ENCODE peak calls at places on chromosomes 7 and 10, in four cellular contexts. I is coronary artery, R is cardiac fibroblast, Z is endodermal cell. V is an unnamed sample.

GRCh38 chr7:54833021-54833467 is 74.0 kb upstream of the SEC61G start:
- DNase-seq in R (no peak), I (no peak), Z (no peak), V (no peak)

GRCh38 chr7:131530137-131530536 is 26.3 kb downstream of the PODXL start:
- DNase-seq in I (no peak), Z (no peak), R (no peak), V (no peak)

GRCh38 chr7:2518101-2518500 is 1.5 kb upstream of the LFNG start:
- DNase-seq in Z (peak; percentile 73), R (no peak), I (no peak), V (no peak)

GRCh38 chr7:46781901-46782439 is 799.9 kb downstream of the TNS3 start:
- DNase-seq in I (no peak), Z (no peak), R (no peak), V (peak; percentile 68)

GRCh38 chr7:74040101-74040790 is 12.3 kb downstream of the ELN start:
- DNase-seq in I (no peak), R (no peak), Z (no peak), V (no peak)

GRCh38 chr10:31146496-31147219 is 115.0 kb upstream of the ZNF438 start:
- DNase-seq in I (no peak), R (peak; percentile 81), Z (no peak), V (peak; percentile 83)

GRCh38 chr10:59323036-59323459 is 39.3 kb downstream of the FAM13C start:
- DNase-seq in R (no peak), Z (no peak), I (no peak), V (peak; percentile 9)

GRCh38 chr10:86647773-86648705 is 6.3 kb upstream of the OPN4 start:
- DNase-seq in R (no peak), I (no peak), Z (no peak), V (no peak)

GRCh38 chr7:82578430-82578829 is 134.9 kb upstream of the CACNA2D1 start:
- DNase-seq in R (peak; percentile 77), I (no peak), Z (no peak), V (peak; percentile 71)

GRCh38 chr10:125003901-125004467 is 62.1 kb downstream of the ZRANB1 start:
- DNase-seq in I (no peak), R (no peak), Z (no peak), V (no peak)

GRCh38 chr10:87757685-87758084 is 60.3 kb downstream of the ATAD1 start:
- DNase-seq in I (no peak), Z (no peak), R (no peak), V (no peak)

GRCh38 chr10:124341768-124342135 is 77.0 kb downstream of the OAT start:
- DNase-seq in I (peak; percentile 69), Z (peak; percentile 29), R (no peak), V (no peak)

GRCh38 chr7:76278540-76278939 is 23.9 kb upstream of the HSPB1 start:
- DNase-seq in Z (peak; percentile 71), I (no peak), R (no peak), V (no peak)

GRCh38 chr7:43888983-43889945 is 17.1 kb downstream of the URGCP start:
- DNase-seq in I (no peak), Z (no peak), R (peak; percentile 29), V (no peak)

GRCh38 chr7:1854521-1855395 is 184.7 kb downstream of the ELFN1 start:
- DNase-seq in Z (peak; percentile 38), I (peak; percentile 41), R (no peak), V (no peak)

GRCh38 chr7:93910076-93910994 is 4.0 kb downstream of the GNGT1 start:
- DNase-seq in R (peak; percentile 95), I (no peak), Z (no peak), V (peak; percentile 52)

GRCh38 chr10:128871671-128872231 is 595.3 kb upstream of the MGMT start:
- DNase-seq in Z (no peak), I (peak; percentile 66), R (no peak), V (no peak)

GRCh38 chr10:132932461-132933307 is 9.7 kb downstream of the CFAP46 start:
- DNase-seq in Z (no peak), I (no peak), R (no peak), V (no peak)

GRCh38 chr7:47670738-47671137 is 88.8 kb upstream of the TNS3 start:
- DNase-seq in Z (no peak), I (no peak), R (no peak), V (no peak)

GRCh38 chr10:126059101-126059826 is 162.9 kb downstream of the FANK1 start:
- DNase-seq in I (no peak), R (no peak), Z (no peak), V (peak; percentile 90)

GRCh38 chr10:92689663-92690210 is at the start of gene HHEX:
- DNase-seq in I (no peak), R (peak; percentile 83), Z (peak; percentile 81), V (peak; percentile 73)

GRCh38 chr10:85724215-85724614 is 642.4 kb downstream of the GRID1 start:
- DNase-seq in I (no peak), Z (no peak), R (no peak), V (no peak)

GRCh38 chr10:93386496-93387369 is 95.4 kb downstream of the MYOF start:
- DNase-seq in I (no peak), Z (no peak), R (peak; percentile 30), V (peak; percentile 27)

GRCh38 chr10:35308809-35309208 is 27.5 kb upstream of the CCNY start:
- DNase-seq in R (no peak), I (no peak), Z (no peak), V (no peak)

DNA sequence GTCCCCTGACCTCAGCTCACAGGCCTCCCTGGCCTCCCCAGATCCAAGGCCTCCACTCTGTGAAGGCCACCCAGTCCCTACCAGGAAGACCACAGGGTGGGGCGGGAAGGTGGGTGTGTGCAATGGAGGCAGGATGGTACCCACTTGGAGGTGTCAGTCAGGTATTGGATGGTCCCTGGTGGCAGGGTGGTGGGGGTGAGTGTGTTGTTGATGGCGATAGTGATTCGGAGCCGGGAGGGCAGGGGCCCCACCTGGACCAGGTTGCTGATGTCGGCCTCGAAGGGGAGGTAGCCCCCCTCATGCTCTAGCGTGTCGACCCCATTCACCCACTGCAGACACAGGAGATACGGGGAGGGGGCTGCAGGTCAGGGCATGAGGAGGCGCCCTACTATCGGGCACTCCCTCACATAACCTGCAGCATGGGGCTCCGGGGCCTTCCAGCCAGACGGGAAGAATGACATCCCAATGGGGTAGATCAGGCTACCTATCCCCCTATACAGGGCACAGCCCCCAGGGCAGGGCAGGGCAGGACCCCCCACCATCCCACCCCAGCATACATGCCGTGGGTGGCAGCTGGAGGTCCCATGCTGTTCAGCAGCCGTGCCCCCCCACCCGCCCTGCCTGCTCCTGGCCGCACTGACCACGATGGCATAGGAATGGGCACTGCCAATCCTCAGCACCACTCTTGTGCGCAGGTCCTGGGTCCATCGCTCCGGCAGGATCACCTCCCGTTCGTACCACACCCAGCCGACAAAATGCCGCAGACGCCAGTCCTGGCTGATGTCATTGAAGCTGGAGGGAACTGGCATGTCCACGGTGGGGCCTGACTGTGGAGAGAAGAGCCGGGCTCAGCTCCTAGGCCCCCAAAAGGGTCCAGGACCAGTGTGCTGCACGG is 2.2 kb downstream of the GUSB start:
- DNase-seq in I (no peak), Z (no peak), R (no peak), V (no peak)
- H3K4me3 ChIP-seq in I (peak overlapping the region; percentile 96), Z (peak overlapping the region; percentile 81), R (no peak overlapping the region), V (no peak overlapping the region)

GRCh38 chr10:29102233-29102632 is 186.6 kb upstream of the LYZL1 start:
- DNase-seq in I (no peak), Z (no peak), R (peak; percentile 27), V (no peak)
- TF ChIP-seq CTCF in I (no peak), Z (no peak), R (no peak), V (no peak)

GRCh38 chr10:49187950-49188761 is at the start of gene TMEM273:
- DNase-seq in Z (no peak), R (no peak), I (peak; percentile 75), V (peak; percentile 16)
- H3K4me3 ChIP-seq in Z (no peak within 1 kb of the TSS), R (no peak within 1 kb of the TSS), I (peak within 1 kb of the TSS; percentile 64), V (no peak within 1 kb of the TSS)

DNA sequence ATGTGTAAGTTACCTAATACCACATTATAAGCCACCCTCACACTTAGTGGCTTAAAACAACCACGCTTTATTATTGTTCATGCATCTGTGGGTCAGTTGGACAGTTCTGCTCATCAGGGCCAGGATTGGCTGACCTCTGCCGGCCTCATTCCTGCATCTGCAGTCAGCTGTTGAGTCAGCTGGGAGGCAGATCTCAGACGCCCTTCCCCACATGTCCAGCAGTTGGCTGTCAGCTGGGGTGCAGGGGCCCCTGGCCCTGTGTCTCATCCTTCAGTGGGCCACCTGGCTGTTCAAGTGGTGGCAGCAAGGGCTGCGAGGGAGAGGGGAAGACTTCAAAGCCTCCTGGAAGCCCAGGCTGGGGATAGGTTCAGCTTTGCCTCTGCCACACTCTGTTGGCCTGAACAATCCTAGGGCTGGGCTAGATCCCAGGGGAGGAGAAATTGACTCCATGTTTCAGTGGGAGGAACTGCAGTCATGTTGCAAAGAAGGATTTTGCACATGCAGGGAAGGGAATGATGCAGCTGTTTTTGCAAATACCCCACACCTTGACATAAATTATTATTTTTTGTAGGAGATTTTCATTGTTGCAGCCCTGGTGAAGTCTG is 33.1 kb downstream of the TACR2 start:
- DNase-seq in R (peak; percentile 54), I (no peak), Z (peak; percentile 46), V (peak; percentile 43)
- TF ChIP-seq CTCF in R (peak; percentile 38), I (no peak), Z (no peak), V (no peak)

V was measured in astrocyte of the spinal cord.